ENCODE peak calls at places on chromosome 3, in nine cellular contexts. One of them, this sample, is unnamed.

GRCh38 chr3:108091498-108092259 is 848 bp upstream of the CD47 start:
- DNase-seq in nucleus accumbens: no peak
- DNase-seq in right atrium auricular region: no peak
- DNase-seq in GM12864: no peak
- DNase-seq in Right ventricle myocardium inferior: peak; percentile 82
- DNase-seq in iris pigment epithelial cell: no peak
- DNase-seq in activated CD8-positive, alpha-beta memory T cell treated with anti-CD3 and anti-CD28 coated beads for 48 hours: no peak
- DNase-seq in M059J: no peak
- DNase-seq in endothelial cell: no peak
- DNase-seq in this sample: peak; percentile 11

GRCh38 chr3:194255252-194256039 is 95.7 kb downstream of the CPN2 start:
- DNase-seq in nucleus accumbens: no peak
- DNase-seq in right atrium auricular region: peak; percentile 89
- DNase-seq in Right ventricle myocardium inferior: peak; percentile 88
- DNase-seq in M059J: no peak
- DNase-seq in activated CD8-positive, alpha-beta memory T cell treated with anti-CD3 and anti-CD28 coated beads for 48 hours: peak; percentile 17
- DNase-seq in GM12864: peak; percentile 13
- DNase-seq in endothelial cell: peak; percentile 76
- DNase-seq in iris pigment epithelial cell: no peak
- DNase-seq in this sample: no peak

GRCh38 chr3:134898315-134898714 is 103.3 kb downstream of the EPHB1 start:
- DNase-seq in GM12864: no peak
- DNase-seq in Right ventricle myocardium inferior: no peak
- DNase-seq in nucleus accumbens: no peak
- DNase-seq in right atrium auricular region: no peak
- DNase-seq in endothelial cell: no peak
- DNase-seq in iris pigment epithelial cell: no peak
- DNase-seq in M059J: no peak
- DNase-seq in activated CD8-positive, alpha-beta memory T cell treated with anti-CD3 and anti-CD28 coated beads for 48 hours: no peak
- DNase-seq in this sample: no peak

GRCh38 chr3:124360626-124361025 is 368.7 kb upstream of the ROPN1 start:
- DNase-seq in M059J: no peak
- DNase-seq in GM12864: no peak
- DNase-seq in endothelial cell: no peak
- DNase-seq in nucleus accumbens: no peak
- DNase-seq in right atrium auricular region: no peak
- DNase-seq in activated CD8-positive, alpha-beta memory T cell treated with anti-CD3 and anti-CD28 coated beads for 48 hours: no peak
- DNase-seq in Right ventricle myocardium inferior: no peak
- DNase-seq in iris pigment epithelial cell: no peak
- DNase-seq in this sample: no peak

GRCh38 chr3:141275032-141275422 is 43.4 kb downstream of the PXYLP1 start:
- DNase-seq in Right ventricle myocardium inferior: no peak
- DNase-seq in endothelial cell: no peak
- DNase-seq in right atrium auricular region: no peak
- DNase-seq in nucleus accumbens: no peak
- DNase-seq in GM12864: no peak
- DNase-seq in M059J: peak; percentile 97
- DNase-seq in activated CD8-positive, alpha-beta memory T cell treated with anti-CD3 and anti-CD28 coated beads for 48 hours: no peak
- DNase-seq in iris pigment epithelial cell: peak; percentile 83
- DNase-seq in this sample: peak; percentile 80

GRCh38 chr3:72754582-72754981 is 93.7 kb downstream of the SHQ1 start:
- DNase-seq in nucleus accumbens: no peak
- DNase-seq in iris pigment epithelial cell: no peak
- DNase-seq in right atrium auricular region: no peak
- DNase-seq in activated CD8-positive, alpha-beta memory T cell treated with anti-CD3 and anti-CD28 coated beads for 48 hours: no peak
- DNase-seq in endothelial cell: no peak
- DNase-seq in Right ventricle myocardium inferior: no peak
- DNase-seq in GM12864: no peak
- DNase-seq in M059J: no peak
- DNase-seq in this sample: no peak

GRCh38 chr3:17967953-17968352 is 225.5 kb upstream of the TBC1D5 start:
- DNase-seq in right atrium auricular region: no peak
- DNase-seq in activated CD8-positive, alpha-beta memory T cell treated with anti-CD3 and anti-CD28 coated beads for 48 hours: no peak
- DNase-seq in nucleus accumbens: no peak
- DNase-seq in GM12864: no peak
- DNase-seq in iris pigment epithelial cell: no peak
- DNase-seq in endothelial cell: no peak
- DNase-seq in M059J: no peak
- DNase-seq in Right ventricle myocardium inferior: no peak
- DNase-seq in this sample: no peak

GRCh38 chr3:179148446-179149238 is 485 bp downstream of the PIK3CA start:
- DNase-seq in nucleus accumbens: peak; percentile 57
- DNase-seq in iris pigment epithelial cell: peak; percentile 55
- DNase-seq in M059J: peak; percentile 66
- DNase-seq in Right ventricle myocardium inferior: peak; percentile 82
- DNase-seq in GM12864: no peak
- DNase-seq in activated CD8-positive, alpha-beta memory T cell treated with anti-CD3 and anti-CD28 coated beads for 48 hours: peak; percentile 39
- DNase-seq in right atrium auricular region: peak; percentile 59
- DNase-seq in endothelial cell: peak; percentile 52
- DNase-seq in this sample: peak; percentile 39

GRCh38 chr3:57757642-57758297 is 1.7 kb downstream of the SLMAP start:
- DNase-seq in activated CD8-positive, alpha-beta memory T cell treated with anti-CD3 and anti-CD28 coated beads for 48 hours: no peak
- DNase-seq in Right ventricle myocardium inferior: no peak
- DNase-seq in iris pigment epithelial cell: peak; percentile 66
- DNase-seq in endothelial cell: peak; percentile 13
- DNase-seq in nucleus accumbens: no peak
- DNase-seq in M059J: peak; percentile 56
- DNase-seq in right atrium auricular region: peak; percentile 58
- DNase-seq in GM12864: no peak
- DNase-seq in this sample: peak; percentile 44

GRCh38 chr3:165635791-165636681 is 201.2 kb downstream of the BCHE start:
- DNase-seq in Right ventricle myocardium inferior: no peak
- DNase-seq in GM12864: no peak
- DNase-seq in endothelial cell: no peak
- DNase-seq in iris pigment epithelial cell: no peak
- DNase-seq in activated CD8-positive, alpha-beta memory T cell treated with anti-CD3 and anti-CD28 coated beads for 48 hours: no peak
- DNase-seq in M059J: no peak
- DNase-seq in right atrium auricular region: no peak
- DNase-seq in nucleus accumbens: no peak
- DNase-seq in this sample: peak; percentile 8

GRCh38 chr3:126125341-126125740 is 41.4 kb upstream of the SLC41A3 start:
- DNase-seq in GM12864: no peak
- DNase-seq in endothelial cell: no peak
- DNase-seq in right atrium auricular region: no peak
- DNase-seq in M059J: no peak
- DNase-seq in Right ventricle myocardium inferior: no peak
- DNase-seq in activated CD8-positive, alpha-beta memory T cell treated with anti-CD3 and anti-CD28 coated beads for 48 hours: no peak
- DNase-seq in nucleus accumbens: no peak
- DNase-seq in iris pigment epithelial cell: no peak
- DNase-seq in this sample: no peak

GRCh38 chr3:17605032-17605431 is 137.4 kb downstream of the TBC1D5 start:
- DNase-seq in right atrium auricular region: no peak
- DNase-seq in nucleus accumbens: no peak
- DNase-seq in M059J: peak; percentile 90
- DNase-seq in activated CD8-positive, alpha-beta memory T cell treated with anti-CD3 and anti-CD28 coated beads for 48 hours: no peak
- DNase-seq in GM12864: no peak
- DNase-seq in Right ventricle myocardium inferior: no peak
- DNase-seq in iris pigment epithelial cell: peak; percentile 88
- DNase-seq in endothelial cell: no peak
- DNase-seq in this sample: peak; percentile 92

GRCh38 chr3:100702082-100703014 is 6.9 kb upstream of the TFG start:
- DNase-seq in iris pigment epithelial cell: no peak
- DNase-seq in right atrium auricular region: no peak
- DNase-seq in GM12864: no peak
- DNase-seq in endothelial cell: no peak
- DNase-seq in nucleus accumbens: no peak
- DNase-seq in Right ventricle myocardium inferior: no peak
- DNase-seq in activated CD8-positive, alpha-beta memory T cell treated with anti-CD3 and anti-CD28 coated beads for 48 hours: no peak
- DNase-seq in M059J: no peak
- DNase-seq in this sample: no peak

GRCh38 chr3:116863842-116864626 is 154.5 kb downstream of the TUSC7 start:
- DNase-seq in iris pigment epithelial cell: peak; percentile 76
- DNase-seq in activated CD8-positive, alpha-beta memory T cell treated with anti-CD3 and anti-CD28 coated beads for 48 hours: no peak
- DNase-seq in GM12864: peak; percentile 5
- DNase-seq in M059J: peak; percentile 18
- DNase-seq in endothelial cell: peak; percentile 25
- DNase-seq in right atrium auricular region: no peak
- DNase-seq in nucleus accumbens: peak; percentile 2
- DNase-seq in Right ventricle myocardium inferior: no peak
- DNase-seq in this sample: peak; percentile 52

GRCh38 chr3:128357538-128357937 is 109.2 kb downstream of the DNAJB8 start:
- DNase-seq in activated CD8-positive, alpha-beta memory T cell treated with anti-CD3 and anti-CD28 coated beads for 48 hours: no peak
- DNase-seq in endothelial cell: no peak
- DNase-seq in M059J: no peak
- DNase-seq in right atrium auricular region: no peak
- DNase-seq in iris pigment epithelial cell: no peak
- DNase-seq in GM12864: no peak
- DNase-seq in nucleus accumbens: no peak
- DNase-seq in Right ventricle myocardium inferior: no peak
- DNase-seq in this sample: no peak

This sample was measured in PC-3.